ENCODE peak calls at places on chromosomes 1 and 21, in nine cellular contexts. K is lower lobe of right lung, F is heart left ventricle, O is HFF-Myc, C is NT2/D1, Q is AG04450, M is GM12865, W is fibroblast of villous mesenchyme, T is spleen. N is an unnamed sample.
A peak's percentile ranks its signal among the peaks of the same experiment; 100 is the strongest.

GRCh38 chr1:6450005-6450450 is 15.9 kb downstream of the TNFRSF25 start:
- DNase-seq in K (no peak), F (no peak), O (no peak), C (no peak), Q (no peak), M (no peak), W (no peak), T (no peak), N (no peak)

GRCh38 chr1:218488986-218489385 is 143.8 kb downstream of the TGFB2 start:
- DNase-seq in K (no peak), F (no peak), O (no peak), C (no peak), Q (no peak), M (no peak), W (no peak), T (no peak), N (no peak)

GRCh38 chr1:30810416-30811105 is 53.0 kb upstream of the LAPTM5 start:
- DNase-seq in K (no peak), F (no peak), O (no peak), C (no peak), Q (no peak), M (no peak), W (no peak), T (peak; percentile 30), N (no peak)

GRCh38 chr1:229258031-229258850 is 12.7 kb upstream of the RAB4A start:
- DNase-seq in K (no peak), F (peak; percentile 43), O (peak; percentile 32), C (peak; percentile 73), Q (peak; percentile 30), M (peak; percentile 66), W (peak; percentile 80), T (no peak), N (peak; percentile 65)

GRCh38 chr1:62037274-62037673 is 157.4 kb upstream of the L1TD1 start:
- DNase-seq in K (no peak), F (no peak), O (no peak), C (no peak), Q (no peak), M (no peak), W (no peak), T (no peak), N (no peak)

GRCh38 chr1:161021168-161021958 is 411 bp upstream of the F11R start:
- DNase-seq in K (peak; percentile 97), F (peak; percentile 77), O (no peak), C (peak; percentile 97), Q (no peak), M (peak; percentile 91), W (peak; percentile 50), T (peak; percentile 95), N (peak; percentile 45)

GRCh38 chr21:44526096-44526997 is 13.6 kb downstream of the KRTAP10-1 start:
- DNase-seq in K (peak; percentile 24), F (no peak), O (no peak), C (no peak), Q (no peak), M (no peak), W (no peak), T (no peak), N (no peak)

GRCh38 chr1:58650141-58650540 is 49.7 kb downstream of the MYSM1 start:
- DNase-seq in K (no peak), F (no peak), O (no peak), C (no peak), Q (no peak), M (no peak), W (no peak), T (no peak), N (no peak)

GRCh38 chr1:27607239-27607804 is 3.4 kb upstream of the AHDC1 start:
- DNase-seq in K (no peak), F (no peak), O (no peak), C (peak; percentile 76), Q (no peak), M (no peak), W (peak; percentile 62), T (no peak), N (peak; percentile 71)

GRCh38 chr1:27604579-27605299 is 795 bp upstream of the AHDC1 start:
- DNase-seq in K (no peak), F (no peak), O (no peak), C (no peak), Q (no peak), M (no peak), W (no peak), T (no peak), N (no peak)

GRCh38 chr1:27606708-27607238 is 2.8 kb upstream of the AHDC1 start:
- DNase-seq in K (no peak), F (no peak), O (no peak), C (no peak), Q (no peak), M (no peak), W (peak; percentile 31), T (no peak), N (no peak)

GRCh38 chr1:27605300-27605766 is 1.4 kb upstream of the AHDC1 start:
- DNase-seq in K (no peak), F (no peak), O (no peak), C (no peak), Q (no peak), M (no peak), W (no peak), T (no peak), N (no peak)

DNA sequence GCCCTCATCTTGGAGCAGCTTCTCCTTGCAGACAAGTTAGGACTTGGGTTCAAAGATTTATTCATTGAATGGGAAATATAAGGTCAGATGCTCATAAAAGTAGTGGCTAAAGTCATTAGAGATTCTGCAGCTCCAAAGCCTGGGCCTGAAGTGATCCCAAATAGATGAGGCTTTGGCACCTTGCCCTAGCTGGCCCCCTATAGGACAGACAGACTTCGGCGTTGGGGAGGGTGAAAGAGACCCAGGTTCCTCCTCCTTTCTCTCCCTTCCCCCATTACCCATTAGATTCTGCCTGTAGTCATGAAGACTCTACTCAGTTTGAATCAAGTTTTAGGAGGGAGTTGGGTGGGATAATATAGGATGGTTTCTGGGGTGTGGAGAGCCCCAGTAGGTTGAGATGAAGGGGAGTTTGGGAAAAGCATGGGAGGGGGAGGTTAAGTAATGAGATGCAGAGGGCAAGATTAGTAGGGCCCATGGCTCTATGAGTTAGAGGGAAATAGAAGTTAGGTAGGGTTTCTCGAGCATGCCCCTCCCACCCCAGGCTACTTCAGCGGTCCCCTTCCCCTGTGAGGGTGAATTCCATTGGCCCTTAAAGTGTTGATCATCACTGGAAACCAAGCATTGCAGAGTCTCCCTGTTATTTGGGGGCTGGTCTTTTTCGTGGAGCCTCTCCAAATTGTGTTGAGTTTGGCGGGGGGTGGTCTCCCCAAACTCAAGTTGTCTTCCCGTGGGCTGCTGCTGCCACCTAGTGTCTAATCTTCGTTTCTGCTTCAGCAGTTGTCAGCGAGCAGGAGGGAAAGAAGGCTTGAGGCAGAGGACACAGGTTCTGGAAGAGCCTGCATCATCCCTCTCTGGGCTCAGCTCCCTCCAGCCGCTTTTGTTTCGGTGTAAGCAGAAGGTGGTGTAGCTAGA is 2.1 kb upstream of the AHDC1 start:
- DNase-seq in K (no peak), F (peak; percentile 65), O (no peak), C (peak; percentile 76), Q (peak; percentile 44), M (peak; percentile 76), W (peak; percentile 71), T (no peak), N (peak; percentile 70)
- H3K4me3 ChIP-seq in K (no peak overlapping the region), F (no peak overlapping the region), O (no peak overlapping the region), C (no peak overlapping the region), Q (no peak overlapping the region), M (no peak overlapping the region), W (no peak overlapping the region), T (no peak overlapping the region), N (no peak overlapping the region)

DNA sequence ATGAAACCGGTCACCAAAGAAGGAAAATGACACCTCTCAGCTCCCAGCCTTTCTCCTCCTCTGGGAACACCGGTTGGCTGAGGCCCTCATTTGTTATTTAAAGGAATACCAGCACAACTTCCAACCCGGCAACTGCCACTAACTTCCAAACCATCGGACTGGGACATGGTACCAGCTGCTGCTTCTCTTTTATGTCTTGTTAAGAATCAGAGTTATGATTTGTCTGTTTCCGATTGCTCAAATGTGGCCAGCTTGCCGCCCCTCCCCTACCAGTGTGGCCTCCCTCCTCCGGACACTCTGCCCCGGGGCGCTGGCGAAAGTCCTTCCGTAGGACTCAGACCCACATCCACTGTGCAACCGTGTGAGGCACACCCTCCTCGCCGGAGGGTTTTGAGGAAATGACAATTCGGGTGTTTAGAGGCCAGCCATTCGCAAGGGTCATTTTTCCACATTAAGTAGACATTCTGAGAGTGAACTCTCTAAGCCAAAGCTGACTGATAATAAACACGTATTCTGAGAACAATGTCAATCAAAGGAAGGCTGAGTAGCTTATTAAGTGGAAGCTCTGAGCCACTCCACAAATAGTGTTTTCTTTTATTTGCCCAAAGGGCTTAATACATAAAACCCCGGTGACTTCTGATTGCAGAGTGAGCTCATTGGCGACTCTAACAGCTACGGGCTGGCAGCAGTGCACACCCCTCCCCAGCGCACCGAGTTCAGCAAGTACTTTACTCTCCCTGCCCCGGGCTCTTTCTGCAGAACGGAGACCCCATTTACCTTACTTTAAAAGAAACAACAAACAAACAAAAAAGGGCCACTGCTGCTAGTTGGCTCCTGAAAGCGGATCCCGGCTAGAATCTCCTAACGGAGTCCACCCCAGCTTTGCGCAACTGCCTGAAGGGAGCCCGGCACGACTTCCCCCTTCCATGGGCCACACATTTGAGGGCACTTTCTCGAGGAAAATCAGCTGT is 5.4 kb downstream of the RIPK4 start:
- DNase-seq in K (peak; percentile 90), F (peak; percentile 74), O (no peak), C (no peak), Q (no peak), M (no peak), W (no peak), T (peak; percentile 85), N (no peak)
- H3K4me3 ChIP-seq in K (peak overlapping the region; percentile 24), F (peak overlapping the region; percentile 35), O (no peak overlapping the region), C (peak overlapping the region; percentile 32), Q (no peak overlapping the region), M (no peak overlapping the region), W (no peak overlapping the region), T (no peak overlapping the region), N (no peak overlapping the region)

GRCh38 chr1:149848811-149849210 is 50.6 kb upstream of the BOLA1 start:
- DNase-seq in K (no peak), F (no peak), O (no peak), C (no peak), Q (no peak), M (peak; percentile 8), W (peak; percentile 20), T (no peak), N (no peak)
- H3K4me3 ChIP-seq in K (peak overlapping the region; percentile 57), F (peak overlapping the region; percentile 67), O (peak overlapping the region; percentile 77), C (peak overlapping the region; percentile 91), Q (peak overlapping the region; percentile 71), M (peak overlapping the region; percentile 93), W (peak overlapping the region; percentile 77), T (no peak overlapping the region), N (peak overlapping the region; percentile 75)

GRCh38 chr1:19608232-19608631 is 35.9 kb upstream of the NBL1 start:
- DNase-seq in K (no peak), F (no peak), O (no peak), C (no peak), Q (no peak), M (no peak), W (no peak), T (no peak), N (no peak)

GRCh38 chr1:19606817-19607706 is 37.0 kb upstream of the NBL1 start:
- DNase-seq in K (no peak), F (no peak), O (no peak), C (no peak), Q (no peak), M (peak; percentile 35), W (peak; percentile 69), T (no peak), N (peak; percentile 44)

GRCh38 chr1:19602486-19602885 is 41.6 kb upstream of the NBL1 start:
- DNase-seq in K (no peak), F (no peak), O (no peak), C (no peak), Q (no peak), M (no peak), W (peak; percentile 28), T (no peak), N (no peak)

GRCh38 chr1:19610282-19610978 is 33.7 kb upstream of the NBL1 start:
- DNase-seq in K (no peak), F (no peak), O (no peak), C (no peak), Q (no peak), M (no peak), W (no peak), T (no peak), N (no peak)

DNA sequence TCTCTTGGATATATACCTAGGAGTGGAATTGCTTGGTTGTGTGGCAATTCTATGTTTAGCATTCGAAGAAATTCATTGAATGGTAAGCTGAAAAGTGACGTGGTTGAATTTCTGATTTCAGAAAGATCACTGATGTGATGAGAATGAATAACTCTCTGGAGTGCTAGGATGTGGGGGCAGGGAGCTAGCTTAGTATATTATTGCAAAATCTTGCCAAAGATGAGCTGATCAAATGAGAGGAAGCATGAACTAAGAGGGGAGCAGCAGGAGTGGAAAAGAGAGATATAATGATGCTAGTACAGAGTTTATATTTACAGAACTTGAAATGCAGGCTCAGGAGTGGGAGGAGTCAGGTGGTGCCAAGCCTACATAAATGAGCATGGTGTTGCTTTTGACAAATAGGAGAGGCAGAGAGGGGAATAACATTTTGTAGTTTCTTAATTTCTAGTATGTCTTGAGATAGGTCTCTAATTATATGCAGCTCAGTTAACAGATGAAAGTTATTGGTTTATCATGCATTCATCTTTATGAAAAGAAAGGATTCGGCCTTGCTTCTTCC is 38.1 kb upstream of the NBL1 start:
- DNase-seq in K (no peak), F (no peak), O (no peak), C (no peak), Q (no peak), M (no peak), W (no peak), T (no peak), N (no peak)
- H3K4me3 ChIP-seq in K (no peak overlapping the region), F (no peak overlapping the region), O (no peak overlapping the region), C (no peak overlapping the region), Q (no peak overlapping the region), M (no peak overlapping the region), W (no peak overlapping the region), T (no peak overlapping the region), N (no peak overlapping the region)

N was measured in Jurkat, Clone E6-1.